ENCODE peak calls at places on chromosome 18, in eight cellular contexts. U is transverse colon, Y is GM12878, E is H1, Z is endothelial cell of umbilical vein, N is spleen, K is stomach, V is K562. W is an unnamed sample.

GRCh38 chr18:5029622-5030021 is 167.4 kb downstream of the AKAIN1 start:
- DNase-seq in U (no peak), Y (no peak), E (no peak), Z (no peak), N (no peak), K (no peak), V (no peak), W (no peak)

GRCh38 chr18:500556-501405 is at the start of gene COLEC12:
- DNase-seq in U (peak; percentile 10), Y (no peak), E (no peak), Z (no peak), N (no peak), K (no peak), V (no peak), W (no peak)

GRCh38 chr18:28365406-28365805 is 188.5 kb upstream of the CDH2 start:
- DNase-seq in U (no peak), Y (no peak), E (no peak), Z (peak; percentile 40), N (no peak), K (no peak), V (no peak), W (peak; percentile 27)

GRCh38 chr18:62017618-62018017 is 124.8 kb upstream of the RNF152 start:
- DNase-seq in U (no peak), Y (no peak), E (no peak), Z (no peak), N (no peak), K (no peak), V (no peak), W (no peak)

GRCh38 chr18:26089247-26090129 is 925 bp downstream of the SS18 start:
- DNase-seq in U (no peak), Y (no peak), E (no peak), Z (peak; percentile 54), N (no peak), K (no peak), V (peak; percentile 71), W (no peak)

GRCh38 chr18:10094154-10094553 is 180.3 kb downstream of the VAPA start:
- DNase-seq in U (no peak), Y (no peak), E (no peak), Z (no peak), N (no peak), K (no peak), V (no peak), W (no peak)

GRCh38 chr18:8508320-8508719 is 100.9 kb upstream of the RAB12 start:
- DNase-seq in U (no peak), Y (no peak), E (no peak), Z (no peak), N (no peak), K (no peak), V (no peak), W (no peak)

GRCh38 chr18:44474596-44474995 is 206.1 kb upstream of the SETBP1 start:
- DNase-seq in U (no peak), Y (no peak), E (no peak), Z (no peak), N (no peak), K (no peak), V (no peak), W (no peak)

GRCh38 chr18:14026199-14026598 is 106.0 kb downstream of the ZNF519 start:
- DNase-seq in U (no peak), Y (no peak), E (peak; percentile 9), Z (no peak), N (no peak), K (no peak), V (no peak), W (no peak)

GRCh38 chr18:55641501-55641900 is 53.5 kb upstream of the TCF4 start:
- DNase-seq in U (no peak), Y (no peak), E (no peak), Z (no peak), N (no peak), K (no peak), V (no peak), W (no peak)

GRCh38 chr18:32271649-32272324 is 81.9 kb downstream of the MEP1B start:
- DNase-seq in U (peak; percentile 21), Y (no peak), E (no peak), Z (peak; percentile 38), N (no peak), K (no peak), V (peak; percentile 34), W (no peak)

GRCh38 chr18:49734836-49735235 is 78.5 kb downstream of the ACAA2 start:
- DNase-seq in U (no peak), Y (no peak), E (no peak), Z (no peak), N (no peak), K (no peak), V (no peak), W (no peak)

GRCh38 chr18:24219561-24220317 is 80.9 kb downstream of the CABYR start:
- DNase-seq in U (no peak), Y (no peak), E (no peak), Z (no peak), N (no peak), K (no peak), V (no peak), W (no peak)

GRCh38 chr18:293557-293956 is 25.7 kb upstream of the THOC1 start:
- DNase-seq in U (no peak), Y (no peak), E (no peak), Z (peak; percentile 33), N (no peak), K (no peak), V (no peak), W (no peak)

GRCh38 chr18:36711813-36712444 is 116.9 kb downstream of the TPGS2 start:
- DNase-seq in U (no peak), Y (no peak), E (no peak), Z (no peak), N (no peak), K (no peak), V (no peak), W (no peak)
- H3K27ac ChIP-seq in U (peak overlapping the region; percentile 30), Y (no peak overlapping the region), E (no peak overlapping the region), Z (no peak overlapping the region), N (no peak overlapping the region), K (no peak overlapping the region), V (no peak overlapping the region), W (no peak overlapping the region)

GRCh38 chr18:58350526-58350925 is 278.4 kb downstream of the ALPK2 start:
- DNase-seq in U (no peak), Y (no peak), E (no peak), Z (no peak), N (no peak), K (no peak), V (no peak), W (no peak)

GRCh38 chr18:58348517-58348916 is 280.4 kb downstream of the ALPK2 start:
- DNase-seq in U (no peak), Y (no peak), E (no peak), Z (no peak), N (no peak), K (no peak), V (no peak), W (no peak)

GRCh38 chr18:58351776-58352175 is 277.1 kb downstream of the ALPK2 start:
- DNase-seq in U (no peak), Y (no peak), E (no peak), Z (no peak), N (no peak), K (no peak), V (no peak), W (no peak)

GRCh38 chr18:58348947-58349346 is 279.9 kb downstream of the ALPK2 start:
- DNase-seq in U (no peak), Y (no peak), E (no peak), Z (no peak), N (no peak), K (no peak), V (no peak), W (no peak)

DNA sequence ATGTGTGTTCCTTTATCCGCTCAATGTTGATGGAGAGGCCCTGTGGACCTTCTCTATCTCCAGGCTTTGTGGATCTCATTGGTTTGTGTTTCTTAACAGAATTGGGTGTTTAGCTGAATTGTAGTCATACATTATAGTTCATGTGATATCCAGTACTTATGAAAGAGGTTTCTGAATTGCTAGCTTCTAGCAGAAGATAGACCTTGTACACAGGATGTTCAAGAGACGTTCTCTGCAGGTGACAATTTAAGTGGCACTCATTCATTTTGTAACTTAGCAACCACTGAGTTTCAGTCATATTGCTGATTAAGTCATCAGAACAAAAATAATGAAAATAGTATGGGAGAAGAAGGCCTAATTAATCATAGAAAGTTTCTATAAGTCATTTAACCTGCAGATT is 279.2 kb downstream of the ALPK2 start:
- DNase-seq in U (no peak), Y (no peak), E (no peak), Z (no peak), N (no peak), K (no peak), V (no peak), W (no peak)
- TF ChIP-seq POLR2AphosphoS5 in U (no peak), Y (no peak), E (no peak), Z (no peak), N (no peak), K (no peak), V (no peak), W (no peak)

GRCh38 chr18:76979111-76979751 is 153.4 kb downstream of the MBP start:
- DNase-seq in U (no peak), Y (no peak), E (no peak), Z (no peak), N (no peak), K (no peak), V (no peak), W (no peak)
- H3K4me3 ChIP-seq in U (no peak overlapping the region), Y (no peak overlapping the region), E (no peak overlapping the region), Z (no peak overlapping the region), N (no peak overlapping the region), K (no peak overlapping the region), V (no peak overlapping the region), W (no peak overlapping the region)

GRCh38 chr18:75167759-75168211 is 41.2 kb downstream of the PTGR3 start:
- DNase-seq in U (peak; percentile 31), Y (no peak), E (no peak), Z (no peak), N (no peak), K (no peak), V (no peak), W (no peak)
- H3K27ac ChIP-seq in U (peak overlapping the region; percentile 61), Y (no peak overlapping the region), E (no peak overlapping the region), Z (no peak overlapping the region), N (no peak overlapping the region), K (peak overlapping the region; percentile 12), V (no peak overlapping the region), W (no peak overlapping the region)

W was measured in breast epithelium.